ENCODE peak calls at places on chromosomes 12 and 14, in ten cellular contexts. L is NCI-H510A treated with DMSO at 0.1 percent for 48 hours, S is T follicular helper cell, T is lower leg skin, F is RPMI8226, V is left colon, R is choroid plexus epithelial cell, A is neuronal stem cell, D is neural crest cell, M is neural progenitor cell. C is an unnamed sample.

GRCh38 chr12:118376089-118377004 is at the start of gene SUDS3:
- DNase-seq in M (peak; percentile 94), S (peak; percentile 89), A (peak; percentile 90), R (peak; percentile 79), D (peak; percentile 99), T (peak; percentile 99), V (peak; percentile 86), L (peak; percentile 95), F (peak; percentile 90), C (peak; percentile 94)

GRCh38 chr14:103700753-103701490 is 14.3 kb downstream of the XRCC3 start:
- DNase-seq in D (no peak), L (no peak), S (no peak), R (no peak), T (no peak), F (no peak), M (no peak), V (no peak), A (no peak), C (no peak)

GRCh38 chr12:90044069-90044468 is 335.4 kb upstream of the ATP2B1 start:
- DNase-seq in R (no peak), D (no peak), L (no peak), A (no peak), V (no peak), S (no peak), T (no peak), M (no peak), F (no peak), C (no peak)

GRCh38 chr12:114692558-114693531 is 8.9 kb upstream of the TBX3 start:
- DNase-seq in F (no peak), L (no peak), S (no peak), R (no peak), A (no peak), M (peak; percentile 60), T (no peak), D (no peak), V (no peak), C (peak; percentile 74)

GRCh38 chr12:125181107-125181506 is 115.9 kb downstream of the AACS start:
- DNase-seq in L (no peak), D (no peak), T (no peak), A (no peak), S (no peak), R (no peak), F (no peak), V (no peak), M (no peak), C (no peak)

GRCh38 chr12:25266522-25266921 is 15.8 kb upstream of the KRAS start:
- DNase-seq in F (peak; percentile 78), M (no peak), V (no peak), S (no peak), A (no peak), D (no peak), T (no peak), L (no peak), R (peak; percentile 55), C (no peak)

GRCh38 chr12:117507547-117507946 is 146.1 kb upstream of the NOS1 start:
- DNase-seq in T (no peak), F (no peak), D (no peak), L (peak; percentile 89), A (no peak), S (no peak), V (no peak), M (no peak), R (no peak), C (no peak)

GRCh38 chr12:94145231-94145979 is 3.0 kb upstream of the PLXNC1 start:
- DNase-seq in D (no peak), L (no peak), V (no peak), A (no peak), T (no peak), S (no peak), F (no peak), M (peak; percentile 21), R (peak; percentile 80), C (no peak)

GRCh38 chr12:27703720-27704452 is 6.7 kb upstream of the MRPS35 start:
- DNase-seq in S (peak; percentile 60), T (peak; percentile 91), V (peak; percentile 63), F (peak; percentile 84), R (peak; percentile 95), A (peak; percentile 55), L (peak; percentile 26), D (peak; percentile 78), M (peak; percentile 82), C (peak; percentile 70)

GRCh38 chr14:36091096-36091495 is 85.4 kb downstream of the PTCSC3 start:
- DNase-seq in F (no peak), L (peak; percentile 73), A (no peak), T (no peak), M (no peak), V (no peak), R (peak; percentile 41), S (no peak), D (no peak), C (no peak)

GRCh38 chr14:20469890-20470858 is 968 bp downstream of the PNP start:
- DNase-seq in V (peak; percentile 50), M (peak; percentile 38), D (no peak), T (peak; percentile 87), L (peak; percentile 65), S (peak; percentile 36), F (peak; percentile 45), R (no peak), A (no peak), C (no peak)

GRCh38 chr12:124686001-124686884 is 118.8 kb upstream of the NCOR2 start:
- DNase-seq in A (no peak), D (no peak), F (no peak), V (no peak), S (no peak), L (no peak), T (no peak), R (no peak), M (no peak), C (no peak)

GRCh38 chr12:24838531-24838950 is 110.4 kb downstream of the BCAT1 start:
- DNase-seq in T (no peak), D (no peak), M (no peak), A (no peak), R (peak; percentile 99), L (no peak), V (peak; percentile 29), S (no peak), F (peak; percentile 73), C (no peak)

GRCh38 chr12:7162691-7163114 is 26.8 kb upstream of the PEX5 start:
- DNase-seq in R (peak; percentile 42), A (no peak), F (peak; percentile 54), T (no peak), D (no peak), M (peak; percentile 58), V (no peak), S (peak; percentile 6), L (peak; percentile 64), C (no peak)

GRCh38 chr12:6426882-6427671 is 17.7 kb upstream of the CD27 start:
- DNase-seq in F (no peak), S (peak; percentile 78), R (no peak), D (no peak), A (no peak), L (no peak), T (peak; percentile 78), M (no peak), V (no peak), C (no peak)

GRCh38 chr14:55084648-55085441 is 33.4 kb downstream of the MAPK1IP1L start:
- DNase-seq in S (no peak), V (no peak), T (no peak), A (no peak), R (no peak), M (no peak), L (no peak), D (no peak), F (no peak), C (no peak)

GRCh38 chr14:54333511-54333910 is 63.3 kb upstream of the CDKN3 start:
- DNase-seq in D (no peak), T (no peak), M (no peak), F (no peak), V (no peak), R (no peak), A (no peak), S (no peak), L (no peak), C (no peak)

GRCh38 chr14:105392161-105393090 is 5.9 kb upstream of the TEX22 start:
- DNase-seq in D (no peak), F (no peak), A (no peak), V (no peak), T (no peak), S (no peak), R (no peak), L (no peak), M (no peak), C (no peak)

GRCh38 chr14:67510836-67511235 is 22.3 kb upstream of the PLEKHH1 start:
- DNase-seq in T (no peak), D (no peak), R (no peak), S (no peak), L (no peak), F (no peak), M (no peak), V (no peak), A (no peak), C (no peak)

GRCh38 chr14:87994974-87995373 is 2.0 kb upstream of the GALC start:
- DNase-seq in A (no peak), V (no peak), D (no peak), M (no peak), R (no peak), L (no peak), F (no peak), S (no peak), T (no peak), C (no peak)

GRCh38 chr12:21546721-21547120 is 20.6 kb downstream of the SPX start:
- DNase-seq in R (no peak), L (no peak), S (no peak), M (no peak), V (no peak), T (no peak), D (no peak), F (no peak), A (no peak), C (no peak)

GRCh38 chr12:119486599-119487154 is 106.9 kb upstream of the TMEM233 start:
- DNase-seq in R (no peak), V (no peak), S (no peak), M (peak; percentile 12), A (no peak), T (no peak), D (no peak), L (peak; percentile 41), F (no peak), C (no peak)

GRCh38 chr14:50018236-50019210 is 97.8 kb downstream of the VCPKMT start:
- DNase-seq in L (no peak), V (peak; percentile 61), M (no peak), T (no peak), R (peak; percentile 74), D (no peak), F (no peak), S (no peak), A (no peak), C (no peak)

GRCh38 chr14:64696355-64696844 is 7.8 kb upstream of the PLEKHG3 start:
- DNase-seq in F (no peak), L (no peak), M (no peak), T (peak; percentile 76), A (no peak), V (peak; percentile 68), S (no peak), D (no peak), R (no peak), C (no peak)

GRCh38 chr12:104319028-104319427 is 15.5 kb downstream of the EID3 start:
- DNase-seq in F (no peak), S (no peak), A (no peak), M (no peak), T (no peak), V (no peak), L (no peak), D (no peak), R (no peak), C (no peak)

GRCh38 chr12:128680555-128680954 is 143.2 kb downstream of the SLC15A4 start:
- DNase-seq in V (no peak), F (no peak), A (no peak), R (no peak), M (no peak), T (no peak), L (no peak), S (no peak), D (no peak), C (no peak)

GRCh38 chr14:81625343-81625742 is 91.7 kb upstream of the SEL1L start:
- DNase-seq in A (peak; percentile 31), S (no peak), V (no peak), D (no peak), M (peak; percentile 57), R (peak; percentile 12), F (peak; percentile 9), T (no peak), L (peak; percentile 87), C (no peak)

GRCh38 chr12:6809056-6809455 is 12.6 kb upstream of the GPR162 start:
- DNase-seq in M (no peak), F (no peak), D (no peak), L (no peak), V (no peak), S (no peak), A (no peak), T (no peak), R (no peak), C (no peak)

C was measured in ureter.